ENCODE peak calls at places on chromosomes 7 and 10, in ten cellular contexts. V is osteocyte; L is AG09309; Q is IMR-90; W is glutamatergic neuron; I is GM13976; H is progenitor cell of endocrine pancreas; Y is CD4-positive, alpha-beta T cell; X is foreskin fibroblast; G is keratinocyte. J is an unnamed sample.

GRCh38 chr10:6046458-6047325 is 15.5 kb downstream of the IL2RA start:
- DNase-seq in V (peak), L (no peak), Q (no peak), W (no peak), I (no peak), H (no peak), Y (no peak), X (no peak), G (no peak), J (no peak)

GRCh38 chr7:152395115-152395514 is 40.7 kb downstream of the KMT2C start:
- DNase-seq in V (no peak), L (no peak), Q (peak), W (no peak), I (no peak), H (no peak), Y (no peak), X (no peak), G (no peak), J (peak)

GRCh38 chr7:44615149-44615611 is 8.8 kb downstream of the OGDH start:
- DNase-seq in V (no peak), L (no peak), Q (peak), W (no peak), I (peak), H (no peak), Y (peak), X (no peak), G (no peak), J (peak)

GRCh38 chr7:13447637-13448036 is 541.8 kb downstream of the ETV1 start:
- DNase-seq in V (no peak), L (no peak), Q (no peak), W (no peak), I (no peak), H (no peak), Y (no peak), X (no peak), G (no peak), J (no peak)

GRCh38 chr7:99272476-99273045 is at the start of gene MYH16:
- DNase-seq in V (no peak), L (no peak), Q (peak), W (no peak), I (no peak), H (no peak), Y (no peak), X (no peak), G (no peak), J (peak)

GRCh38 chr10:125370578-125370977 is 210.2 kb upstream of the CTBP2 start:
- DNase-seq in V (no peak), L (no peak), Q (no peak), W (peak), I (no peak), H (peak), Y (no peak), X (no peak), G (no peak), J (no peak)

GRCh38 chr7:832292-832967 is at the start of gene SUN1:
- DNase-seq in V (no peak), L (peak), Q (peak), W (no peak), I (peak), H (no peak), Y (peak), X (peak), G (peak), J (peak)

GRCh38 chr7:106812027-106812643 is 52.9 kb upstream of the PIK3CG start:
- DNase-seq in V (no peak), L (no peak), Q (no peak), W (no peak), I (no peak), H (no peak), Y (no peak), X (no peak), G (no peak), J (no peak)

GRCh38 chr7:52017802-52018679 is 701.4 kb upstream of the COBL start:
- DNase-seq in V (no peak), L (no peak), Q (no peak), W (peak), I (no peak), H (no peak), Y (no peak), X (no peak), G (no peak), J (no peak)

GRCh38 chr7:75699993-75700392 is 38.7 kb downstream of the HIP1 start:
- DNase-seq in V (no peak), L (no peak), Q (no peak), W (no peak), I (no peak), H (no peak), Y (no peak), X (no peak), G (no peak), J (no peak)

GRCh38 chr7:112050205-112050881 is 155.9 kb downstream of the DOCK4 start:
- DNase-seq in V (no peak), L (no peak), Q (no peak), W (no peak), I (no peak), H (no peak), Y (no peak), X (no peak), G (no peak), J (no peak)

GRCh38 chr7:31052504-31052840 is 364 bp downstream of the ADCYAP1R1 start:
- DNase-seq in V (no peak), L (no peak), Q (no peak), W (peak), I (no peak), H (no peak), Y (no peak), X (no peak), G (no peak), J (no peak)

GRCh38 chr10:44184633-44185314 is 200.1 kb downstream of the CXCL12 start:
- DNase-seq in V (no peak), L (no peak), Q (no peak), W (no peak), I (no peak), H (no peak), Y (no peak), X (no peak), G (no peak), J (no peak)

GRCh38 chr10:69869291-69869841 is 67.7 kb downstream of the COL13A1 start:
- DNase-seq in V (no peak), L (peak), Q (peak), W (no peak), I (no peak), H (no peak), Y (no peak), X (peak), G (no peak), J (peak)

GRCh38 chr10:71259815-71260501 is 47.6 kb downstream of the UNC5B start:
- DNase-seq in V (no peak), L (no peak), Q (no peak), W (no peak), I (no peak), H (no peak), Y (no peak), X (no peak), G (no peak), J (no peak)

GRCh38 chr10:71259282-71259681 is 46.9 kb downstream of the UNC5B start:
- DNase-seq in V (no peak), L (no peak), Q (no peak), W (no peak), I (no peak), H (no peak), Y (no peak), X (no peak), G (no peak), J (no peak)

GRCh38 chr10:71262027-71262426 is 49.7 kb downstream of the UNC5B start:
- DNase-seq in V (no peak), L (no peak), Q (no peak), W (no peak), I (no peak), H (no peak), Y (no peak), X (no peak), G (no peak), J (no peak)

GRCh38 chr10:71262817-71263216 is 50.4 kb downstream of the UNC5B start:
- DNase-seq in V (no peak), L (no peak), Q (no peak), W (no peak), I (no peak), H (no peak), Y (no peak), X (no peak), G (no peak), J (no peak)

DNA sequence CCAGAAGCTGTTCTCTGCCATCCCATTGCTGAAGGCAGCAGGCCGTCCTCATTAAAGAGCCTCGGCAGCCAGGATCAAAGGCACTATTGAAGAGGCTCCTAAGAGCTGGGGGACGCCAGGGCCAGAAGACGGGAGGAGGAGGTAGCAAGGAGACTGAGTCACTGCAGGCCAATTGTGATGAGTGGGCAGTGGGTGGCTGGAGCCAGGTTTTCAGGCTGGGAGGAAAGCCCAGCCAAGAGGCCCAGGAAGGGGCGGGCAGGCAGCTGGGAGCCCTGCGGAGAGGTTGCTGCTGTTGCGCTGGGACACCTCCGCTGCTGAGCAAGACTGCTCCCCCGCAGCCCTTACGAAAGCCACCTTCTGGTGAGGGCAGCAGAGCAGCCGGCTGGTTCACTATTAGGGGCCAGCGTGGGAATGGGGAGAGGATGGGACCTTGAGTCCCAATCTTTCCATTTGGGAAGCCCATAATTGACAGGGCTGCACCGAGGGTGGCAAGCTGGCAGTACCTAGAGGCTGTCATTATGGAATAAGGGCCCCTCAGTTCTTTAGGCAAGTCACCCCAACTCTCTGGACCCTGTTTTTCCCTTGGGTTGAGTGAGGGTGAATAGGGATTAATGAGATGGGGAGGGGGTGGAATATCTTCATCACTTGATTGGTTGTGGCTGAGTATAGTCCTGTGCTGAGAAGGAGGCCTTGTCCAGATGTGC is 48.4 kb downstream of the UNC5B start:
- DNase-seq in V (no peak), L (no peak), Q (peak), W (no peak), I (no peak), H (no peak), Y (no peak), X (peak), G (no peak), J (peak)
- TF ChIP-seq CTCF in V (no peak), L (peak), Q (peak), W (no peak), I (no peak), H (no peak), Y (no peak), X (no peak), G (no peak), J (peak)

DNA sequence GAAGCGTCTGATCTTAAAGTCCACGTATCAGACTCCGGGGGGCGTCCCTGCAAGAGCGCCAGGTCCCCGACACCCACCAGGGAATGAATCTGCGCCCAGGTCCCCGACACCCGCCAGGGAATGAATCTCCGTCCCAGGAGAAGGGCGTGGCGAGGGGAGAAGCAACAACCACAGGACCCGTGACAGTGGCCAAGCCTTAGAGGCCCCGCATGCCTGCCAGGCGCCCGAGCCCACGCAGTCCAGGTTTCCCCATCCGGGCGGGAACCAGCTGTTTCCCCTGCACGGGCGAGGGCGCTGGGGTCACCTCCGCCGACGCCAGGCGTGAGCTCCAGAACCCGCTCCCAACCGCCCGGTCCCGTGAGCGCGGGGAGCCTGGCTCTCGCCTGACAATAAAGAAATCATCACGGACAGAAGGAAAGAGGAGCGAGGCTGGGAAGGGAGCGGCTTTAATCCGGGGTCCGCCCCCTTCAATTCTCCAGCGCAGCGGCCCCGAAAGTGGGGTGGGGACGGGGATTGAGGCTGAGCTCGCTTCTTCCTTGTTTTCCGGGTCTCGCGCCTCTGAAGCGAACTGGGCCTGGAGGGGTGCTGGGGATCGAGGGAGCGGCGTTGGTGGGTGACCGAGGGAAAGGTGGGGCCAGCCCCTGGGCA is 29.0 kb upstream of the BMS1 start:
- DNase-seq in V (no peak), L (no peak), Q (no peak), W (peak), I (no peak), H (no peak), Y (no peak), X (no peak), G (no peak), J (no peak)
- TF ChIP-seq CTCF in V (no peak), L (no peak), Q (no peak), W (no peak), I (no peak), H (no peak), Y (no peak), X (no peak), G (no peak), J (no peak)

DNA sequence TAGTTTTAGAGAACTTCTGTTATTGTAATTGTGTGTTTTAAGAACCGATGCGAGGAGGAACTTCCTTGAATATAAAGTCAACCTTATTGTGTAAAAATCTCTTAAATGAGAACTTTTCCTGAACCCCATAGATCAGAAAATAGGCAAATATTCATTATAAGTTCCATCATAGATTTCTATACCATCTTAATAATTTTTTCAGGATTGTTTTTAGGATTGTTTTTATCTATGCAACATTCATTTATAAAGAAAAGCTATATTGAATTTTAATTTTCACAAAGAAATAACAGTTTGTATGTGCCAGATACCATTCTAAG is 1.7 kb upstream of the SMNDC1 start:
- DNase-seq in V (no peak), L (no peak), Q (no peak), W (no peak), I (no peak), H (no peak), Y (no peak), X (no peak), G (no peak), J (no peak)
- TF ChIP-seq CTCF in V (no peak), L (no peak), Q (no peak), W (peak), I (no peak), H (no peak), Y (peak), X (no peak), G (no peak), J (no peak)

GRCh38 chr7:93810571-93810970 is 80.0 kb downstream of the TFPI2 start:
- DNase-seq in V (no peak), L (no peak), Q (no peak), W (no peak), I (no peak), H (no peak), Y (no peak), X (no peak), G (no peak), J (no peak)

GRCh38 chr7:93813514-93813913 is 77.0 kb downstream of the TFPI2 start:
- DNase-seq in V (no peak), L (no peak), Q (no peak), W (no peak), I (no peak), H (no peak), Y (no peak), X (no peak), G (no peak), J (no peak)

GRCh38 chr7:93817004-93817403 is 73.5 kb downstream of the TFPI2 start:
- DNase-seq in V (no peak), L (no peak), Q (no peak), W (no peak), I (no peak), H (no peak), Y (no peak), X (no peak), G (no peak), J (no peak)

GRCh38 chr7:93811198-93811597 is 79.4 kb downstream of the TFPI2 start:
- DNase-seq in V (no peak), L (no peak), Q (no peak), W (no peak), I (no peak), H (no peak), Y (no peak), X (no peak), G (no peak), J (no peak)

GRCh38 chr7:93812061-93812460 is 78.5 kb downstream of the TFPI2 start:
- DNase-seq in V (no peak), L (no peak), Q (no peak), W (no peak), I (no peak), H (no peak), Y (no peak), X (no peak), G (no peak), J (no peak)
- TF ChIP-seq CTCF in V (no peak), L (no peak), Q (no peak), W (no peak), I (no peak), H (no peak), Y (no peak), X (no peak), G (no peak), J (no peak)

J was measured in fibroblast of mammary gland.